ENCODE peak calls at places on chromosomes 5 and 9, in ten cellular contexts. One of them, this sample, is unnamed.

GRCh38 chr9:75147638-75148037 is 59.3 kb downstream of the OSTF1 start:
- DNase-seq in cardiac fibroblast: peak
- DNase-seq in mucosa of descending colon: no peak
- DNase-seq in tibial artery: no peak
- DNase-seq in foreskin fibroblast: peak
- DNase-seq in lower lobe of right lung: no peak
- DNase-seq in PC-3: no peak
- DNase-seq in GM23338: no peak
- DNase-seq in gastrocnemius medialis: no peak
- DNase-seq in GM06990: no peak
- DNase-seq in this sample: no peak

GRCh38 chr5:145936401-145937131 is at the start of gene SH3RF2:
- DNase-seq in cardiac fibroblast: peak
- DNase-seq in mucosa of descending colon: peak
- DNase-seq in tibial artery: peak
- DNase-seq in foreskin fibroblast: peak
- DNase-seq in lower lobe of right lung: peak
- DNase-seq in PC-3: peak
- DNase-seq in GM23338: peak
- DNase-seq in gastrocnemius medialis: peak
- DNase-seq in GM06990: no peak
- DNase-seq in this sample: peak

GRCh38 chr5:137679195-137679594 is 56.7 kb downstream of the KLHL3 start:
- DNase-seq in cardiac fibroblast: no peak
- DNase-seq in mucosa of descending colon: no peak
- DNase-seq in tibial artery: no peak
- DNase-seq in foreskin fibroblast: no peak
- DNase-seq in lower lobe of right lung: no peak
- DNase-seq in PC-3: no peak
- DNase-seq in GM23338: no peak
- DNase-seq in gastrocnemius medialis: no peak
- DNase-seq in GM06990: no peak
- DNase-seq in this sample: no peak

GRCh38 chr5:32103521-32103920 is 70.6 kb downstream of the GOLPH3 start:
- DNase-seq in cardiac fibroblast: no peak
- DNase-seq in mucosa of descending colon: no peak
- DNase-seq in tibial artery: no peak
- DNase-seq in foreskin fibroblast: no peak
- DNase-seq in lower lobe of right lung: no peak
- DNase-seq in PC-3: no peak
- DNase-seq in GM23338: no peak
- DNase-seq in gastrocnemius medialis: no peak
- DNase-seq in GM06990: no peak
- DNase-seq in this sample: no peak

GRCh38 chr9:136942112-136942880 is 2.2 kb downstream of the FBXW5 start:
- DNase-seq in cardiac fibroblast: no peak
- DNase-seq in mucosa of descending colon: no peak
- DNase-seq in tibial artery: no peak
- DNase-seq in foreskin fibroblast: no peak
- DNase-seq in lower lobe of right lung: no peak
- DNase-seq in PC-3: no peak
- DNase-seq in GM23338: no peak
- DNase-seq in gastrocnemius medialis: no peak
- DNase-seq in GM06990: no peak
- DNase-seq in this sample: no peak

GRCh38 chr5:92991681-92992472 is 589.1 kb downstream of the NR2F1-AS1 start:
- DNase-seq in cardiac fibroblast: peak
- DNase-seq in mucosa of descending colon: no peak
- DNase-seq in tibial artery: no peak
- DNase-seq in foreskin fibroblast: no peak
- DNase-seq in lower lobe of right lung: no peak
- DNase-seq in PC-3: peak
- DNase-seq in GM23338: no peak
- DNase-seq in gastrocnemius medialis: no peak
- DNase-seq in GM06990: no peak
- DNase-seq in this sample: no peak

GRCh38 chr9:104071589-104071988 is 22.5 kb upstream of the SMC2 start:
- DNase-seq in cardiac fibroblast: no peak
- DNase-seq in mucosa of descending colon: no peak
- DNase-seq in tibial artery: no peak
- DNase-seq in foreskin fibroblast: no peak
- DNase-seq in lower lobe of right lung: no peak
- DNase-seq in PC-3: no peak
- DNase-seq in GM23338: no peak
- DNase-seq in gastrocnemius medialis: no peak
- DNase-seq in GM06990: no peak
- DNase-seq in this sample: no peak

GRCh38 chr5:102152906-102153787 is 142.9 kb downstream of the SLCO4C1 start:
- DNase-seq in cardiac fibroblast: peak
- DNase-seq in mucosa of descending colon: peak
- DNase-seq in tibial artery: no peak
- DNase-seq in foreskin fibroblast: no peak
- DNase-seq in lower lobe of right lung: no peak
- DNase-seq in PC-3: peak
- DNase-seq in GM23338: peak
- DNase-seq in gastrocnemius medialis: no peak
- DNase-seq in GM06990: peak
- DNase-seq in this sample: no peak

GRCh38 chr9:134644715-134645606 is 3.4 kb downstream of the COL5A1 start:
- DNase-seq in cardiac fibroblast: peak
- DNase-seq in mucosa of descending colon: peak
- DNase-seq in tibial artery: peak
- DNase-seq in foreskin fibroblast: peak
- DNase-seq in lower lobe of right lung: no peak
- DNase-seq in PC-3: peak
- DNase-seq in GM23338: no peak
- DNase-seq in gastrocnemius medialis: peak
- DNase-seq in GM06990: no peak
- DNase-seq in this sample: peak

GRCh38 chr9:134641989-134642384 is 384 bp downstream of the COL5A1 start:
- DNase-seq in cardiac fibroblast: no peak
- DNase-seq in mucosa of descending colon: no peak
- DNase-seq in tibial artery: no peak
- DNase-seq in foreskin fibroblast: no peak
- DNase-seq in lower lobe of right lung: no peak
- DNase-seq in PC-3: no peak
- DNase-seq in GM23338: no peak
- DNase-seq in gastrocnemius medialis: no peak
- DNase-seq in GM06990: no peak
- DNase-seq in this sample: no peak

GRCh38 chr9:134641173-134641985 is at the start of gene COL5A1:
- DNase-seq in cardiac fibroblast: peak
- DNase-seq in mucosa of descending colon: peak
- DNase-seq in tibial artery: peak
- DNase-seq in foreskin fibroblast: peak
- DNase-seq in lower lobe of right lung: peak
- DNase-seq in PC-3: peak
- DNase-seq in GM23338: peak
- DNase-seq in gastrocnemius medialis: peak
- DNase-seq in GM06990: no peak
- DNase-seq in this sample: no peak

GRCh38 chr9:134642385-134643181 is 980 bp downstream of the COL5A1 start:
- DNase-seq in cardiac fibroblast: peak
- DNase-seq in mucosa of descending colon: peak
- DNase-seq in tibial artery: peak
- DNase-seq in foreskin fibroblast: peak
- DNase-seq in lower lobe of right lung: no peak
- DNase-seq in PC-3: peak
- DNase-seq in GM23338: peak
- DNase-seq in gastrocnemius medialis: peak
- DNase-seq in GM06990: no peak
- DNase-seq in this sample: no peak

GRCh38 chr9:134643306-134643705 is 1.7 kb downstream of the COL5A1 start:
- DNase-seq in cardiac fibroblast: peak
- DNase-seq in mucosa of descending colon: no peak
- DNase-seq in tibial artery: no peak
- DNase-seq in foreskin fibroblast: peak
- DNase-seq in lower lobe of right lung: no peak
- DNase-seq in PC-3: peak
- DNase-seq in GM23338: no peak
- DNase-seq in gastrocnemius medialis: no peak
- DNase-seq in GM06990: no peak
- DNase-seq in this sample: no peak
- H3K4me3 ChIP-seq in cardiac fibroblast: peak
- H3K4me3 ChIP-seq in mucosa of descending colon: no peak
- H3K4me3 ChIP-seq in tibial artery: peak
- H3K4me3 ChIP-seq in foreskin fibroblast: peak
- H3K4me3 ChIP-seq in lower lobe of right lung: peak
- H3K4me3 ChIP-seq in PC-3: peak
- H3K4me3 ChIP-seq in GM23338: peak
- H3K4me3 ChIP-seq in gastrocnemius medialis: no peak
- H3K4me3 ChIP-seq in GM06990: no peak
- H3K4me3 ChIP-seq in this sample: peak

GRCh38 chr5:43191740-43192557 is at the start of gene NIM1K:
- DNase-seq in cardiac fibroblast: peak
- DNase-seq in mucosa of descending colon: peak
- DNase-seq in tibial artery: peak
- DNase-seq in foreskin fibroblast: peak
- DNase-seq in lower lobe of right lung: peak
- DNase-seq in PC-3: peak
- DNase-seq in GM23338: peak
- DNase-seq in gastrocnemius medialis: peak
- DNase-seq in GM06990: peak
- DNase-seq in this sample: no peak

GRCh38 chr5:43192558-43193170 is 639 bp downstream of the NIM1K start:
- DNase-seq in cardiac fibroblast: peak
- DNase-seq in mucosa of descending colon: peak
- DNase-seq in tibial artery: no peak
- DNase-seq in foreskin fibroblast: peak
- DNase-seq in lower lobe of right lung: peak
- DNase-seq in PC-3: peak
- DNase-seq in GM23338: no peak
- DNase-seq in gastrocnemius medialis: peak
- DNase-seq in GM06990: peak
- DNase-seq in this sample: no peak

GRCh38 chr5:43193952-43194321 is 1.9 kb downstream of the NIM1K start:
- DNase-seq in cardiac fibroblast: no peak
- DNase-seq in mucosa of descending colon: no peak
- DNase-seq in tibial artery: no peak
- DNase-seq in foreskin fibroblast: peak
- DNase-seq in lower lobe of right lung: no peak
- DNase-seq in PC-3: no peak
- DNase-seq in GM23338: peak
- DNase-seq in gastrocnemius medialis: no peak
- DNase-seq in GM06990: no peak
- DNase-seq in this sample: no peak

GRCh38 chr5:43190755-43191603 is 1.0 kb upstream of the NIM1K start:
- DNase-seq in cardiac fibroblast: peak
- DNase-seq in mucosa of descending colon: no peak
- DNase-seq in tibial artery: no peak
- DNase-seq in foreskin fibroblast: peak
- DNase-seq in lower lobe of right lung: no peak
- DNase-seq in PC-3: peak
- DNase-seq in GM23338: no peak
- DNase-seq in gastrocnemius medialis: no peak
- DNase-seq in GM06990: no peak
- DNase-seq in this sample: no peak

DNA sequence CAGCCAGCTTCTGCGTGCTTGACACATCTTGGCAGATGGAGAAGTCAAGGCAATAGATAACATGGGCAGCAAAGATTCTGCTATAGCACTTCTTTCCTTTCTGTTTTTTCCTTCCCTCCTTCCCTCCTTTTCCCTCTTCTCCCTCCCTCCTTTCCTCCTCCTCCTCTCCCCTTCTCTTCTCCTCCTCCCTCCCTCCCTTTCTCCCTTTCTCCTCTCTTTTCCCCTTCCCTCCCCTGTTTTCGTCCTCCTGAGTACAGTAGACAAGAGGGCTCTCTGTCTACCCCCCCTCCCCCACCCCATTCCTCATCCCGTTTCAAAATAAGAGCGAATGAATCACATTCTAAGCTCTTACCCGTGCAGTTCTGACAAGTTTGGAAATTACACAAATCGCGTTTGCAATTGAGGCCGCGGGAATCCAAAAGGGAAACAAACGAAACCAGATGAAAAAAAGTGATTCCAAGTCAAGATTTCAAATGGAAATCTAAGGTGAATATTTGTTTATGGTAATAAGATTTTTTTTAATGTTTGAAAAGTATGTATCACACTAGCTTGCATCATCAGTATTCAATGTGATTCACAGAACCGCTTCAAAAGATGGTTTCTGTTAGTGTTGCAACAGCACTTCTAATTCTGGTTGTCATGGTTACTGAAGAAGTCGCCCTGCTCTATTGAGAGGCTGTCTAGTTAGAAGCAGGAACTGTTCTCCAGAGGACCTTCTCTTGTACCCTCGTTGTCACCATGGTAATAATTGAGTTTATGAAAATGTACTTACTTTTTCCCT is 1.3 kb downstream of the NIM1K start:
- DNase-seq in cardiac fibroblast: peak
- DNase-seq in mucosa of descending colon: no peak
- DNase-seq in tibial artery: no peak
- DNase-seq in foreskin fibroblast: peak
- DNase-seq in lower lobe of right lung: no peak
- DNase-seq in PC-3: peak
- DNase-seq in GM23338: peak
- DNase-seq in gastrocnemius medialis: no peak
- DNase-seq in GM06990: no peak
- DNase-seq in this sample: peak
- H3K4me3 ChIP-seq in cardiac fibroblast: peak
- H3K4me3 ChIP-seq in mucosa of descending colon: no peak
- H3K4me3 ChIP-seq in tibial artery: peak
- H3K4me3 ChIP-seq in foreskin fibroblast: peak
- H3K4me3 ChIP-seq in lower lobe of right lung: peak
- H3K4me3 ChIP-seq in PC-3: peak
- H3K4me3 ChIP-seq in GM23338: peak
- H3K4me3 ChIP-seq in gastrocnemius medialis: peak
- H3K4me3 ChIP-seq in GM06990: peak
- H3K4me3 ChIP-seq in this sample: peak

GRCh38 chr9:131679261-131680020 is 60.4 kb downstream of the RAPGEF1 start:
- DNase-seq in cardiac fibroblast: no peak
- DNase-seq in mucosa of descending colon: no peak
- DNase-seq in tibial artery: no peak
- DNase-seq in foreskin fibroblast: peak
- DNase-seq in lower lobe of right lung: no peak
- DNase-seq in PC-3: no peak
- DNase-seq in GM23338: no peak
- DNase-seq in gastrocnemius medialis: no peak
- DNase-seq in GM06990: no peak
- DNase-seq in this sample: no peak
- H3K4me3 ChIP-seq in cardiac fibroblast: no peak
- H3K4me3 ChIP-seq in mucosa of descending colon: no peak
- H3K4me3 ChIP-seq in tibial artery: no peak
- H3K4me3 ChIP-seq in foreskin fibroblast: no peak
- H3K4me3 ChIP-seq in lower lobe of right lung: no peak
- H3K4me3 ChIP-seq in PC-3: peak
- H3K4me3 ChIP-seq in GM23338: peak
- H3K4me3 ChIP-seq in gastrocnemius medialis: no peak
- H3K4me3 ChIP-seq in GM06990: no peak
- H3K4me3 ChIP-seq in this sample: no peak

DNA sequence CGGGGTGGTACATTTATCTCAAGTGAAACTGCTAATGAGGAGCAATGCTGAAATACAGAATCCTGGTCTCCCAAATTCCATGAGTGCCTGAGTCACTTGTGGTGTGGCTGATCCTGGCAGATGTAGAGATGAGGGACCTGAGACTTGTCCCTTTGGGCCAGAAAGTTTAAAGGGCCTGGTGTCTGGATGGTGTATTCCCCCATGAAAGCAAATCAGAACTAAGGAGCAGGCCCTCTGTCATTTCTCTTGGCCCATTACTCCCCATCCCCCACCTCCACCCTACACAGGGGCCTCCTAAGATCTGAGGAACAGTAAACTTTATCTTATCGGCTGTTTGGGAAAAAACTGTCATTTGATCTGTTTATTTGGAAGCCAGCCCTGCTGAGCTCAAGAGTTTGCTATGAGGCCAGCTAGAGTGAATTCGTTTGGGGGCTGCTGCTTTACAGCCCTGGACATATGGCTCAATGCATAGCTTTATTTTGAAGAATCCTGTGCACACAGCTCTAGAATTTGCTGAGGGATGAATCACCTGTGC is 140.3 kb downstream of the LHFPL2 start:
- DNase-seq in cardiac fibroblast: peak
- DNase-seq in mucosa of descending colon: no peak
- DNase-seq in tibial artery: no peak
- DNase-seq in foreskin fibroblast: no peak
- DNase-seq in lower lobe of right lung: no peak
- DNase-seq in PC-3: peak
- DNase-seq in GM23338: no peak
- DNase-seq in gastrocnemius medialis: no peak
- DNase-seq in GM06990: no peak
- DNase-seq in this sample: no peak
- H3K4me3 ChIP-seq in cardiac fibroblast: peak
- H3K4me3 ChIP-seq in mucosa of descending colon: no peak
- H3K4me3 ChIP-seq in tibial artery: peak
- H3K4me3 ChIP-seq in foreskin fibroblast: no peak
- H3K4me3 ChIP-seq in lower lobe of right lung: peak
- H3K4me3 ChIP-seq in PC-3: peak
- H3K4me3 ChIP-seq in GM23338: no peak
- H3K4me3 ChIP-seq in gastrocnemius medialis: no peak
- H3K4me3 ChIP-seq in GM06990: no peak
- H3K4me3 ChIP-seq in this sample: no peak